ENCODE peak calls at places on chromosomes 11 and 22, in five cellular contexts. W is mesendoderm, U is stomach, M is brain microvascular endothelial cell, Y is AG04450. G is an unnamed sample.
A peak's percentile ranks its signal among the peaks of the same experiment; 100 is the strongest.

GRCh38 chr11:64369440-64370135 is 10.6 kb downstream of the RPS6KA4 start:
- DNase-seq in U (no peak), Y (no peak), M (no peak), W (no peak), G (no peak)

GRCh38 chr22:46247443-46247975 is 2.6 kb downstream of the CDPF1 start:
- DNase-seq in Y (no peak), M (no peak), U (no peak), W (no peak), G (no peak)

GRCh38 chr22:19121631-19122142 is 525 bp downstream of the DGCR2 start:
- DNase-seq in Y (no peak), U (peak; percentile 65), W (peak; percentile 59), M (peak; percentile 19), G (peak; percentile 84)

GRCh38 chr11:116547571-116547970 is 225.2 kb downstream of the BUD13 start:
- DNase-seq in U (no peak), W (no peak), M (no peak), Y (no peak), G (no peak)

GRCh38 chr11:17730608-17731462 is 3.7 kb upstream of the KCNC1 start:
- DNase-seq in Y (peak; percentile 33), U (peak; percentile 93), W (peak; percentile 84), M (peak; percentile 57), G (peak; percentile 81)

GRCh38 chr11:124758355-124759267 is 3.5 kb downstream of the ESAM start:
- DNase-seq in M (peak; percentile 41), U (peak; percentile 88), Y (no peak), W (peak; percentile 93), G (peak; percentile 93)

GRCh38 chr11:64649304-64649703 is 58.3 kb downstream of the SLC22A12 start:
- DNase-seq in M (no peak), U (no peak), W (peak; percentile 69), Y (no peak), G (no peak)

GRCh38 chr11:84019576-84020194 is 733.5 kb upstream of the CCDC90B start:
- DNase-seq in Y (no peak), M (peak; percentile 70), U (no peak), W (peak; percentile 32), G (no peak)

GRCh38 chr22:46971141-46971775 is 208.8 kb downstream of the TBC1D22A start:
- DNase-seq in M (peak; percentile 37), Y (no peak), U (no peak), W (peak; percentile 83), G (no peak)

GRCh38 chr11:46554205-46555162 is 39.3 kb downstream of the AMBRA1 start:
- DNase-seq in W (peak; percentile 87), M (peak; percentile 55), Y (peak; percentile 30), U (no peak), G (no peak)

GRCh38 chr22:42439821-42440674 is 7.8 kb upstream of the NFAM1 start:
- DNase-seq in W (peak; percentile 36), Y (no peak), M (peak; percentile 9), U (peak; percentile 30), G (peak; percentile 85)

GRCh38 chr22:45438364-45438763 is 24.9 kb downstream of the RIBC2 start:
- DNase-seq in U (no peak), W (no peak), Y (peak; percentile 65), M (no peak), G (no peak)

GRCh38 chr11:123482225-123482624 is 52.2 kb downstream of the GRAMD1B start:
- DNase-seq in M (no peak), Y (no peak), U (no peak), W (no peak), G (no peak)

GRCh38 chr22:48226026-48227013 is 1463.9 kb downstream of the TBC1D22A start:
- DNase-seq in M (no peak), Y (no peak), U (no peak), W (no peak), G (no peak)

GRCh38 chr11:35792148-35792845 is 129.7 kb downstream of the TRIM44 start:
- DNase-seq in W (no peak), M (no peak), Y (no peak), U (peak; percentile 30), G (no peak)

GRCh38 chr11:35295751-35296150 is 123.6 kb downstream of the SLC1A2 start:
- DNase-seq in U (no peak), Y (no peak), W (peak; percentile 23), M (no peak), G (no peak)

GRCh38 chr11:111540114-111540920 is at the start of gene LAYN:
- DNase-seq in W (peak; percentile 50), U (peak; percentile 28), Y (no peak), M (peak; percentile 12), G (peak; percentile 74)

GRCh38 chr11:12243511-12243910 is 133.1 kb downstream of the MICAL2 start:
- DNase-seq in Y (no peak), W (no peak), M (no peak), U (no peak), G (no peak)

GRCh38 chr11:119368121-119369034 is 13.1 kb downstream of the USP2 start:
- DNase-seq in M (no peak), Y (no peak), W (no peak), U (peak; percentile 70), G (peak; percentile 77)

GRCh38 chr22:23938328-23939016 is 22.5 kb downstream of the GSTT2B start:
- DNase-seq in Y (no peak), M (no peak), W (no peak), U (no peak), G (no peak)

GRCh38 chr11:3128356-3129180 is 36.5 kb downstream of the OSBPL5 start:
- DNase-seq in Y (no peak), U (no peak), M (no peak), W (no peak), G (peak; percentile 63)

GRCh38 chr11:120715239-120715638 is 203.7 kb downstream of the GRIK4 start:
- DNase-seq in W (peak; percentile 51), U (no peak), M (no peak), Y (no peak), G (no peak)

GRCh38 chr11:65427691-65428577 is 5.3 kb downstream of the NEAT1 start:
- DNase-seq in M (peak; percentile 68), W (no peak), U (peak; percentile 64), Y (no peak), G (peak; percentile 65)

GRCh38 chr11:9982796-9983579 is 311.0 kb downstream of the SBF2 start:
- DNase-seq in W (peak; percentile 87), U (peak; percentile 41), M (peak; percentile 80), Y (no peak), G (no peak)

GRCh38 chr11:57732661-57733060 is 8.6 kb upstream of the SELENOH start:
- DNase-seq in Y (no peak), W (no peak), M (no peak), U (no peak), G (no peak)

GRCh38 chr11:127567237-127567932 is 566.8 kb upstream of the KIRREL3 start:
- DNase-seq in Y (no peak), M (no peak), W (peak; percentile 86), U (no peak), G (no peak)

GRCh38 chr22:26124991-26125725 is 44.1 kb upstream of the SEZ6L start:
- DNase-seq in U (no peak), Y (no peak), M (no peak), W (no peak), G (no peak)

GRCh38 chr11:57387284-57388030 is 3.0 kb downstream of the PRG2 start:
- DNase-seq in M (no peak), W (no peak), U (no peak), Y (no peak), G (no peak)

GRCh38 chr11:79950741-79951140 is 509.9 kb upstream of the TENM4 start:
- DNase-seq in M (no peak), W (no peak), U (no peak), Y (no peak), G (no peak)
- H3K27me3 ChIP-seq in M (no peaks in the 10 kb centered on the region), W (no peaks in the 10 kb centered on the region), U (no peaks in the 10 kb centered on the region), Y (peaks cover 2% of the 10 kb centered on the region), G (no peaks in the 10 kb centered on the region)

GRCh38 chr11:72240461-72241289 is 3.3 kb downstream of the PHOX2A start:
- DNase-seq in W (peak; percentile 21), M (no peak), Y (no peak), U (no peak), G (peak; percentile 62)

GRCh38 chr11:72241290-72241781 is 2.6 kb downstream of the PHOX2A start:
- DNase-seq in U (no peak), Y (no peak), W (no peak), M (no peak), G (peak; percentile 48)

GRCh38 chr11:72243567-72244316 is at the start of gene PHOX2A:
- DNase-seq in U (no peak), Y (no peak), M (no peak), W (no peak), G (peak; percentile 56)

GRCh38 chr11:72243173-72243566 is 806 bp downstream of the PHOX2A start:
- DNase-seq in U (no peak), W (no peak), Y (no peak), M (no peak), G (peak; percentile 56)

GRCh38 chr11:72242141-72242540 is 1.8 kb downstream of the PHOX2A start:
- DNase-seq in Y (no peak), U (no peak), M (no peak), W (no peak), G (no peak)
- H3K27me3 ChIP-seq in Y (peaks cover 63% of the 10 kb centered on the region), U (peaks cover 62% of the 10 kb centered on the region), M (peaks cover 60% of the 10 kb centered on the region), W (peaks cover 49% of the 10 kb centered on the region), G (peaks cover 70% of the 10 kb centered on the region)

DNA sequence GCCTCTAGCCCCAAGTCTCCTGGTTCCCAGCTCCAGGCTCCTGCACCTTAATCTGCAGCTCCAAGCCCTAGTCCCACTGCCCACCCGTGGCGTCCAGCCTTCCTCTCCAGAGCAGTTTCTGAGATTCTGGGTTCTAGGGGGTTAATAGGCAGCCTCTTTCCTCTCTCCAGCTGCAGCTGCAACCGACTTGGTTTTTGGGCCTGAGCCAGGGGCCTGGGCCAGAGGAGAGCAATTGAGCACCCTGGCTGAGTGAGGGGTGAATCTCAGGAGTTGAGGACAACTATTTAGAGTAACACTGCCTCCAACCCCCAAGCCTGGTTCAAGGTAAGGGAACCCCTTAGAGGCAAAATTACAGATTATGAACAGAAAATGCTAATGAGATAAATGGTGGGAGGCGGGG is 9.0 kb upstream of the CHRM1 start:
- DNase-seq in M (no peak), U (no peak), W (no peak), Y (no peak), G (peak; percentile 32)
- H3K27me3 ChIP-seq in M (peaks cover 19% of the 10 kb centered on the region), U (peaks cover 27% of the 10 kb centered on the region), W (peaks cover 19% of the 10 kb centered on the region), Y (peaks cover 40% of the 10 kb centered on the region), G (peaks cover 33% of the 10 kb centered on the region)

GRCh38 chr11:101915811-101916291 is 471 bp downstream of the ANGPTL5 start:
- DNase-seq in U (no peak), W (peak; percentile 62), Y (no peak), M (peak; percentile 48), G (no peak)
- H3K27me3 ChIP-seq in U (no peaks in the 10 kb centered on the region), W (no peaks in the 10 kb centered on the region), Y (no peaks in the 10 kb centered on the region), M (no peaks in the 10 kb centered on the region), G (no peaks in the 10 kb centered on the region)

G was measured in upper lobe of right lung.